ENCODE peak calls at places on chromosomes 3 and 15, in four cellular contexts. One of them, this sample, is unnamed.

GRCh38 chr3:45105855-45106655 is 40.1 kb downstream of the CDCP1 start:
- DNase-seq in T-cell: peak
- DNase-seq in AG09309: peak
- DNase-seq in GM04504: peak
- DNase-seq in this sample: peak

GRCh38 chr15:28984421-28985375 is 98.9 kb downstream of the APBA2 start:
- DNase-seq in T-cell: no peak
- DNase-seq in AG09309: no peak
- DNase-seq in GM04504: no peak
- DNase-seq in this sample: no peak

GRCh38 chr3:71689305-71689704 is 35.9 kb downstream of the EIF4E3 start:
- DNase-seq in T-cell: no peak
- DNase-seq in AG09309: no peak
- DNase-seq in GM04504: no peak
- DNase-seq in this sample: no peak

GRCh38 chr3:64530434-64531049 is 157.3 kb downstream of the ADAMTS9 start:
- DNase-seq in T-cell: no peak
- DNase-seq in AG09309: no peak
- DNase-seq in GM04504: peak
- DNase-seq in this sample: no peak

GRCh38 chr15:68290715-68291114 is 13.2 kb downstream of the FEM1B start:
- DNase-seq in T-cell: no peak
- DNase-seq in AG09309: no peak
- DNase-seq in GM04504: no peak
- DNase-seq in this sample: no peak

GRCh38 chr15:98719169-98719515 is 70.8 kb downstream of the IGF1R start:
- DNase-seq in T-cell: no peak
- DNase-seq in AG09309: no peak
- DNase-seq in GM04504: no peak
- DNase-seq in this sample: no peak

GRCh38 chr3:14429237-14429636 is 26.8 kb downstream of the SLC6A6 start:
- DNase-seq in T-cell: no peak
- DNase-seq in AG09309: no peak
- DNase-seq in GM04504: no peak
- DNase-seq in this sample: no peak

GRCh38 chr3:118972974-118973373 is 61.7 kb downstream of the IGSF11 start:
- DNase-seq in T-cell: no peak
- DNase-seq in AG09309: no peak
- DNase-seq in GM04504: no peak
- DNase-seq in this sample: no peak

GRCh38 chr15:51721199-51721960 is 16.1 kb downstream of the LYSMD2 start:
- DNase-seq in T-cell: no peak
- DNase-seq in AG09309: no peak
- DNase-seq in GM04504: no peak
- DNase-seq in this sample: no peak

GRCh38 chr3:192570315-192570714 is 157.0 kb downstream of the FGF12 start:
- DNase-seq in T-cell: no peak
- DNase-seq in AG09309: no peak
- DNase-seq in GM04504: no peak
- DNase-seq in this sample: no peak

GRCh38 chr15:66945286-66945685 is 120.1 kb upstream of the SMAD3 start:
- DNase-seq in T-cell: no peak
- DNase-seq in AG09309: no peak
- DNase-seq in GM04504: no peak
- DNase-seq in this sample: no peak

GRCh38 chr15:41423979-41424659 is 7.2 kb downstream of the RTF1 start:
- DNase-seq in T-cell: no peak
- DNase-seq in AG09309: no peak
- DNase-seq in GM04504: no peak
- DNase-seq in this sample: no peak

GRCh38 chr15:69939513-69940440 is 157.9 kb downstream of the TLE3 start:
- DNase-seq in T-cell: no peak
- DNase-seq in AG09309: no peak
- DNase-seq in GM04504: no peak
- DNase-seq in this sample: no peak

GRCh38 chr3:58526124-58526957 is 10.6 kb downstream of the ACOX2 start:
- DNase-seq in T-cell: no peak
- DNase-seq in AG09309: peak
- DNase-seq in GM04504: peak
- DNase-seq in this sample: no peak

GRCh38 chr3:88038561-88038960 is 20.2 kb downstream of the CGGBP1 start:
- DNase-seq in T-cell: no peak
- DNase-seq in AG09309: peak
- DNase-seq in GM04504: no peak
- DNase-seq in this sample: no peak

GRCh38 chr15:66882251-66883020 is 180.4 kb downstream of the SMAD6 start:
- DNase-seq in T-cell: no peak
- DNase-seq in AG09309: peak
- DNase-seq in GM04504: peak
- DNase-seq in this sample: no peak

GRCh38 chr3:144241381-144241780 is 269.8 kb downstream of the DIPK2A start:
- DNase-seq in T-cell: no peak
- DNase-seq in AG09309: peak
- DNase-seq in GM04504: no peak
- DNase-seq in this sample: no peak

GRCh38 chr15:47394410-47394809 is 322.9 kb upstream of the SEMA6D start:
- DNase-seq in T-cell: no peak
- DNase-seq in AG09309: no peak
- DNase-seq in GM04504: no peak
- DNase-seq in this sample: no peak

GRCh38 chr3:57086201-57086600 is 25.7 kb downstream of the SPATA12 start:
- DNase-seq in T-cell: no peak
- DNase-seq in AG09309: no peak
- DNase-seq in GM04504: no peak
- DNase-seq in this sample: no peak

GRCh38 chr3:141292346-141293058 is 60.9 kb downstream of the PXYLP1 start:
- DNase-seq in T-cell: no peak
- DNase-seq in AG09309: no peak
- DNase-seq in GM04504: no peak
- DNase-seq in this sample: no peak

GRCh38 chr3:65348596-65348995 is 660.8 kb upstream of the ADAMTS9 start:
- DNase-seq in T-cell: no peak
- DNase-seq in AG09309: peak
- DNase-seq in GM04504: peak
- DNase-seq in this sample: no peak

GRCh38 chr3:20110826-20111225 is 70.6 kb downstream of the KAT2B start:
- DNase-seq in T-cell: no peak
- DNase-seq in AG09309: no peak
- DNase-seq in GM04504: no peak
- DNase-seq in this sample: no peak

GRCh38 chr3:142779591-142779990 is 55.8 kb downstream of the TRPC1 start:
- DNase-seq in T-cell: no peak
- DNase-seq in AG09309: no peak
- DNase-seq in GM04504: no peak
- DNase-seq in this sample: no peak

GRCh38 chr3:37170097-37170496 is 4.3 kb downstream of the LRRFIP2 start:
- DNase-seq in T-cell: no peak
- DNase-seq in AG09309: no peak
- DNase-seq in GM04504: no peak
- DNase-seq in this sample: no peak

GRCh38 chr3:177443469-177443868 is 246.2 kb upstream of the TBL1XR1 start:
- DNase-seq in T-cell: no peak
- DNase-seq in AG09309: no peak
- DNase-seq in GM04504: no peak
- DNase-seq in this sample: no peak

GRCh38 chr15:62464705-62465104 is 299.6 kb upstream of the C2CD4B start:
- DNase-seq in T-cell: no peak
- DNase-seq in AG09309: no peak
- DNase-seq in GM04504: no peak
- DNase-seq in this sample: no peak

GRCh38 chr3:179146911-179147570 is 1.1 kb upstream of the PIK3CA start:
- DNase-seq in T-cell: no peak
- DNase-seq in AG09309: peak
- DNase-seq in GM04504: peak
- DNase-seq in this sample: no peak

GRCh38 chr3:32448686-32449474 is 53.8 kb downstream of the CMTM6 start:
- DNase-seq in T-cell: no peak
- DNase-seq in AG09309: no peak
- DNase-seq in GM04504: no peak
- DNase-seq in this sample: no peak

GRCh38 chr3:104768886-104769285 is 597.8 kb upstream of the ALCAM start:
- DNase-seq in T-cell: no peak
- DNase-seq in AG09309: no peak
- DNase-seq in GM04504: no peak
- DNase-seq in this sample: no peak

GRCh38 chr3:114365268-114365667 is 71.4 kb downstream of the TIGIT start:
- DNase-seq in T-cell: no peak
- DNase-seq in AG09309: no peak
- DNase-seq in GM04504: no peak
- DNase-seq in this sample: no peak

GRCh38 chr15:64222573-64223361 is 59.9 kb upstream of the PPIB start:
- DNase-seq in T-cell: no peak
- DNase-seq in AG09309: no peak
- DNase-seq in GM04504: no peak
- DNase-seq in this sample: no peak

GRCh38 chr15:98266295-98266694 is 305.8 kb downstream of the ARRDC4 start:
- DNase-seq in T-cell: no peak
- DNase-seq in AG09309: no peak
- DNase-seq in GM04504: no peak
- DNase-seq in this sample: no peak

GRCh38 chr3:154304116-154304786 is 20.0 kb downstream of the DHX36 start:
- DNase-seq in T-cell: no peak
- DNase-seq in AG09309: peak
- DNase-seq in GM04504: peak
- DNase-seq in this sample: no peak

GRCh38 chr3:124552224-124552623 is 178.0 kb upstream of the UMPS start:
- DNase-seq in T-cell: no peak
- DNase-seq in AG09309: no peak
- DNase-seq in GM04504: no peak
- DNase-seq in this sample: no peak

GRCh38 chr3:102240720-102241119 is 194.1 kb upstream of the ZPLD1 start:
- DNase-seq in T-cell: no peak
- DNase-seq in AG09309: no peak
- DNase-seq in GM04504: no peak
- DNase-seq in this sample: no peak

GRCh38 chr3:58352624-58353023 is 19.9 kb downstream of the PXK start:
- DNase-seq in T-cell: no peak
- DNase-seq in AG09309: no peak
- DNase-seq in GM04504: no peak
- DNase-seq in this sample: no peak

GRCh38 chr3:171113716-171114115 is 87.2 kb upstream of the SLC2A2 start:
- DNase-seq in T-cell: no peak
- DNase-seq in AG09309: no peak
- DNase-seq in GM04504: no peak
- DNase-seq in this sample: no peak

GRCh38 chr3:53806182-53807116 is 39.8 kb downstream of the CHDH start:
- DNase-seq in T-cell: no peak
- DNase-seq in AG09309: peak
- DNase-seq in GM04504: peak
- DNase-seq in this sample: no peak

GRCh38 chr3:87448559-87448958 is 172.2 kb upstream of the POU1F1 start:
- DNase-seq in T-cell: no peak
- DNase-seq in AG09309: no peak
- DNase-seq in GM04504: no peak
- DNase-seq in this sample: no peak